ENCODE peak calls at places on chromosomes 5 and 9, in six cellular contexts. G, M, Q, Y, N and F are unnamed samples.

GRCh38 chr9:89923961-89924504 is 319.2 kb downstream of the GADD45G start:
- DNase-seq in Y (peak; percentile 1), M (no peak), N (no peak), G (no peak), Q (peak; percentile 72), F (no peak)

GRCh38 chr9:3028535-3028934 is 184.6 kb upstream of the PUM3 start:
- DNase-seq in G (no peak), M (no peak), Y (no peak), Q (no peak), N (no peak), F (no peak)

GRCh38 chr5:8396756-8397155 is 527.8 kb downstream of the MTRR start:
- DNase-seq in M (no peak), Y (no peak), Q (no peak), G (no peak), N (no peak), F (no peak)

GRCh38 chr5:128536229-128536860 is 1.7 kb downstream of the FBN2 start:
- DNase-seq in M (no peak), Q (no peak), G (no peak), N (no peak), Y (no peak), F (no peak)

GRCh38 chr5:180818275-180818674 is 15.7 kb upstream of the MGAT1 start:
- DNase-seq in N (no peak), Y (no peak), G (no peak), Q (no peak), M (no peak), F (no peak)

GRCh38 chr9:129381481-129381957 is 203.5 kb upstream of the IER5L start:
- DNase-seq in M (no peak), G (no peak), N (peak; percentile 29), Q (no peak), Y (no peak), F (no peak)

GRCh38 chr9:34654317-34655083 is 2.5 kb downstream of the IL11RA start:
- DNase-seq in G (no peak), M (no peak), Y (no peak), Q (no peak), N (peak; percentile 92), F (no peak)

GRCh38 chr9:128020692-128021091 is 39.9 kb upstream of the EEIG1 start:
- DNase-seq in Y (peak; percentile 41), N (peak; percentile 57), Q (peak; percentile 19), M (no peak), G (no peak), F (no peak)

GRCh38 chr9:71383308-71383707 is 261.9 kb upstream of the TRPM3 start:
- DNase-seq in Y (no peak), M (no peak), G (no peak), Q (no peak), N (no peak), F (no peak)

DNA sequence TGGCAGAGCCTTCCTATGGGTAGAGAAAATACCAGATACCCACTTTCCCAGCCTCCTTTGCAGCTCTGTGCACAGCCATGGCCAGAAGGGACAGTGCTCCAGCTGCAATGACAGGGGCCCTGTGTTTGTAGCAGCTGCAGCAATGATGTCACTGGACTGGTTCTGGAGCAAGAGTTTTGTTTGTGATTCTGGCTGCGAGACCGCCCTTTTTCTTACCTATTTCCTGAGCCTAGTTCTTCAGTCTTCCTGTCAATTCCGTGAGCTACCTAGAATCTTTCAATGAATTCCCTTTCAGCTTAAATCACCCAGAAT is 10.0 kb upstream of the BOD1 start:
- DNase-seq in Q (no peak), Y (no peak), N (no peak), M (no peak), G (no peak), F (no peak)
- H3K9ac ChIP-seq in Q (no peak overlapping the region), Y (no peak overlapping the region), N (no peak overlapping the region), M (no peak overlapping the region), G (no peak overlapping the region), F (no peak overlapping the region)

DNA sequence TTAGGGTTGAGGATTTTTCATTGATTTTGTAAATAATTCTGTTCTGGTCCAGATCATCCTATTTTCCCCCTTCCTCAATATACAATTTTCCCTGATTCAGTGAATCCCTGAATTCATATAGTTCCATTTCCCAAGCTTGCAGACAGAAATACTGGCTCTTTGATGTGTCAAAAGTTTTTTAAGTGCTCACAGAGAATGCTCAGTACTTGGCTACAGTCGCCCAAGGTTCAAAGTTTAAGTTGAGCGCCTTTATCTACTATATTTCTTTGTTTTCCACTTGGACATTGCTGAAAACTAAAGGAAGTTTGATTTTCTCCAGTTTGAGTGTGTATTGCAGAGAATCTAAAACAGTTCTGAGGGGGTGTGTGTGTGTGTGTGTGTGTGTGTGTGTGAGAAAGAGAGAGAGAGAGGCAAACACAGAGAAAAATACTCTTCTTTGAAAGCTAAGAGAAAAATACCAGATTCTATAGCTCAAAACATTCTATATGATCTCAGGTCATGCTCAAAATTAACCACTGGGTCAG is 136.2 kb upstream of the ACO1 start:
- DNase-seq in M (no peak), N (no peak), Y (no peak), G (no peak), Q (peak; percentile 65), F (no peak)
- TF ChIP-seq YY1 in M (no peak), N (no peak), Y (no peak), G (no peak), Q (no peak), F (no peak)

DNA sequence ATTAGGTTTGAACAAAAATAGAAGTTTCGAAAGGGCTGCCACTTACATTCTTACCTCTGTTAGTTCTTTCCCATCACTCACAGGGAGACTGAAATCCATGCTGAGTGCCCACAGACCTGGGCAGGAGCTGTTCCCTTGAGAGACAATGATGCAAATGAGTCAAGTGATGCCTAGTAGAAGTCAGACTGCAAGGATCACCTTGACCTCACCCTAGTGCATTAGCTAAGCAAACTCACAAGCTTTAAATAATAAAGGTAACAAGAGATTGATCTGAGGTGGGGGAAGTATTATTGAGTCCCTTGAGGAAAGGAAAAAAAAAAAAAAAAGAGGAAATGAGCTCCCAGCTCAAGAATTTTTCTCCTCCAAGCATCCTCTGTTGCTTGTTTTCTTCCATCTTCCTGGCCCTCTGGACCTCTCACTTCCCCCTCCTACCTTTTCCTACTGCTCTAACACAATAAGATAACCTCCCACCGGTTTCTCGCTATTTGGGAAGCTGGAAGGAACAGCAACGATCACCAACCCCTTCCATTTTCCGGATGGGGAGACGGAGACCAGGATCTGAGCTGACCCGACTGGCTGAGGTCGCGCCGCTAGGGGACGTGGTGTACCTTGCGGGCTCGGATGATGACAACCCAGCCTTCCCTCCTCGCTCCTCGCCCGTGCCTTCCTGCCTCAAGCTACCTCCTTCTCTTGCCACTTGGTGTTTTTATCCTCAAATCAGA is 2.0 kb downstream of the LPAR1 start:
- DNase-seq in Q (no peak), G (no peak), N (peak; percentile 69), Y (no peak), M (peak; percentile 1), F (no peak)
- H3K9ac ChIP-seq in Q (no peak overlapping the region), G (no peak overlapping the region), N (peak overlapping the region; percentile 52), Y (no peak overlapping the region), M (no peak overlapping the region), F (peak overlapping the region; percentile 33)

DNA sequence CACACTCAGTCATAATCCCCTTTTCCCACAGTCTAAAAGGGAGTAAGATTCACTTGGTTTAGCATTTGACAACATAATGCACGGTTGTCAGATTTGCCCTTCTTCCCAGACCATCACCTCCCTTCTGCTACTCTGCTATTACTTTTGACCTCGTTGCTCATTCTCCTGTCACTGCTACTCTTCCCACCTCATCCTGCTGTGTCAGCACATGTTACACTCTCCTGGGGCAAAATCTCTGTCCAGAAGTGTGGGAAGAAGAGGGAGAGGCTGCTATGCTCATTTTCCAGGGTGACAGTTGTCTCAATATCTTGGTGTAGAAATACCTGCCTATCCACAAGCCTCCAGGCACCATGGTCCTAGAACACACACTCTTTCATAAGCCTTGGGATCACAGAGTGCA is 449.9 kb upstream of the PIK3R1 start:
- DNase-seq in M (no peak), Q (no peak), G (no peak), N (no peak), Y (no peak), F (no peak)
- TF ChIP-seq YY1 in M (no peak), Q (no peak), G (no peak), N (no peak), Y (no peak), F (no peak)

DNA sequence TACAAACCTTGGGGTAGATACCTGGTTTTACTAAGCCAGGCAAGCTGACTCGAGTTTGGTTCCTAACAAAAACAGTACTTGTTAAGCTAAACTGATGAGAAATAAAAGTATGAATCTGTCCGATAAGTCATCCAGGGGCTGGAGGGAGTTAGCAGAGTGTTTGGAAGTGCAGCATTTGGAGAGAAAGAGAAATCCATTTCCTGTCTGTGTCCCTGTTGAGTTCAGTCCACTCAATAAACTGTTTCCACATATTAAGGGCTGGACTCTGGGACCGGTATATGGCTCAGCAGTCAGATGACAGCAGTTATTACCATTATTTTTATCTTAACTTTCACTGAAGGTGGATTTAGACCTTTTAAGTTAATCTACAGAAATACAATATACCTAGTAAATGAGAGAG is 130.6 kb upstream of the ADRA1B start:
- DNase-seq in Q (no peak), Y (no peak), G (no peak), M (no peak), N (no peak), F (no peak)
- H3K9ac ChIP-seq in Q (no peak overlapping the region), Y (no peak overlapping the region), G (no peak overlapping the region), M (no peak overlapping the region), N (no peak overlapping the region), F (no peak overlapping the region)